ENCODE peak calls at places on chromosomes 7 and 10, in four cellular contexts. D is lower leg skin, G is PC-9, H is RWPE1. C is an unnamed sample.

GRCh38 chr10:55374917-55375316 is 573.9 kb upstream of the PCDH15 start:
- DNase-seq in G (no peak), D (no peak), H (no peak), C (no peak)

GRCh38 chr10:131802991-131803390 is 97.8 kb upstream of the PPP2R2D start:
- DNase-seq in H (no peak), G (no peak), D (no peak), C (no peak)

GRCh38 chr10:107169516-107169915 is 5.0 kb upstream of the SORCS1 start:
- DNase-seq in G (no peak), D (no peak), H (no peak), C (no peak)

GRCh38 chr10:850093-850492 is 81.4 kb downstream of the LARP4B start:
- DNase-seq in G (no peak), H (no peak), D (no peak), C (no peak)

GRCh38 chr10:4242561-4243035 is 457.6 kb upstream of the KLF6 start:
- DNase-seq in H (no peak), D (no peak), G (peak; percentile 40), C (peak; percentile 91)

GRCh38 chr7:2838873-2839578 is 5.1 kb downstream of the GNA12 start:
- DNase-seq in G (no peak), D (no peak), H (no peak), C (no peak)

GRCh38 chr7:151178236-151178635 is 8.8 kb downstream of the ASB10 start:
- DNase-seq in G (no peak), D (no peak), H (no peak), C (no peak)

GRCh38 chr10:76000550-76000949 is 569.1 kb downstream of the LRMDA start:
- DNase-seq in H (no peak), D (no peak), G (no peak), C (no peak)

GRCh38 chr10:119298788-119299187 is 91.4 kb downstream of the GRK5 start:
- DNase-seq in H (no peak), D (no peak), G (no peak), C (no peak)

GRCh38 chr10:49519717-49520116 is 19.2 kb downstream of the ERCC6 start:
- DNase-seq in H (no peak), G (no peak), D (no peak), C (no peak)

GRCh38 chr10:126598009-126598408 is 72.5 kb downstream of the C10orf90 start:
- DNase-seq in D (no peak), H (peak; percentile 54), G (peak; percentile 46), C (peak; percentile 47)

GRCh38 chr7:25382869-25383268 is 154.6 kb upstream of the NPVF start:
- DNase-seq in G (no peak), D (no peak), H (no peak), C (no peak)

DNA sequence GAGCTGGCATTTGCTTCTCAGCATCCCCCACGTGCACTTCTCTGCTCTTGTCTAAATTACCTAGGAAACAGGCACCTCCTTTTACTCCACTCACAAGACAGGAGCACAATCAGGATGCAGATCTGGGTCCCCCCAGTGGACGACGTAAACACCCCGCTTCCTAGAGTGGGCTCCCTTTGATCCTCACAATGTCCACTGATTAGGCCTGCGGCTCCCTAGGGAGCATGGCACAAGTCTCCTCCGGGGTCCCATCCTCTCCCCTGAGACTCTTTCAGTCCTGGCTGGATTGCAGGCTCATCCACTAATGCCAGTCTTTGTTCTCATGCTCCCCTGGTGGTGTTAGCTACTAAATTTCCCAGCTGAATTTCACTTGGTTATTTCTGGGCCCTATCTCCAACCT is 98.3 kb downstream of the GLI3 start:
- DNase-seq in H (no peak), D (no peak), G (no peak), C (no peak)
- TF ChIP-seq CTCF in H (no peak), D (no peak), G (no peak), C (no peak)

DNA sequence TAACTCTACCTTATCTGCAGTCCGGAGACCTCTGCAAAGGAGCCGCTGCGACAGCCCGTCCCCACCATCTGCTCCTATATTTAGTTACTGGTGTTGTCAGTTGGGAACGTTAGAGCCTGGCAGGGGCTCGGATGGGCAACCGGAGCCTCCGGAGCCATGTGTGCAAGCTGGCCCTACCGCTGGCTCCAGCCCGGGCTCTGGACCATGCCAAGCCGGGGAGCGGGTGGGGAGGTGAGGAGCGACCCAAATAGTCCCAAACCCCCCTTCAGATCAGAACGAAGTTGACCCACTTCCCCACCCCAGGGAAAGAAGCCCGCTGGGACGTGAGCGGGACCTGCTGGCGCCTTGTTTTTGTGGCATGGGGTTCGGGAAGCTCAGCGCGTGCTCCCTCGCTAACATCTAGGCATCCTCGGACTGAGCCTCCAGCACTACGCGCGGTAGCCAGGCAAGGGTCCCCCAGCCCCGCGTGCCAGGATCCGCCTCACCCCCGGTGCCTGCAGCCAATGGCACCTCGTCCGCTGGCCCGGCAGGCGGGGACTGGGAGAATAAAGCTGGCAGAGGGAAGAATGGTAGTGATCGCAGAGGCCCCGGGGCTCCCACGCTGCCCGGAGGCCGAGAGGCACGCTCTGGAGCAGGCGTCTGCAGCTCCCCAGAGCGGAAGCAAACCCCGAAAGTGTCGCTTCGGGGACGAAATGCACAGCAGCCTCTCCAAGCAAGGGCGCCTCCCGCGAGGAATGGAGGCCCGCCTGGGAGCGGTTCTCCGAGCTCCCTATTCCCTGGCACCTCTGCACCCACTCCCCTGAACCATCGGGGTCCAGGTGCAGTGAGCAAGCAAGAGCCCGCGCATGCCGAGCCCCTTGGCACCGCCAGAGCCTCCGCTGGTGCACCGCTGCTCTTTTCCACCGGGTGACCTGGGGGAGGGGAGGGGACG is 669 bp downstream of the LRRC20 start:
- DNase-seq in G (peak; percentile 52), D (no peak), H (peak; percentile 48), C (peak; percentile 19)
- TF ChIP-seq CTCF in G (no peak), D (no peak), H (no peak), C (no peak)

GRCh38 chr7:128352138-128352537 is 8.4 kb upstream of the RBM28 start:
- DNase-seq in D (no peak), H (no peak), G (no peak), C (no peak)
- TF ChIP-seq CTCF in D (no peak), H (peak; percentile 74), G (no peak), C (peak; percentile 32)

GRCh38 chr7:17155529-17155928 is 142.9 kb upstream of the AHR start:
- DNase-seq in H (no peak), G (no peak), D (no peak), C (no peak)

GRCh38 chr7:17159500-17160037 is 138.9 kb upstream of the AHR start:
- DNase-seq in G (no peak), D (no peak), H (no peak), C (no peak)

GRCh38 chr7:17153571-17153970 is 144.9 kb upstream of the AHR start:
- DNase-seq in D (no peak), G (no peak), H (no peak), C (no peak)

GRCh38 chr7:17152698-17153097 is 145.8 kb upstream of the AHR start:
- DNase-seq in D (no peak), G (no peak), H (no peak), C (no peak)

DNA sequence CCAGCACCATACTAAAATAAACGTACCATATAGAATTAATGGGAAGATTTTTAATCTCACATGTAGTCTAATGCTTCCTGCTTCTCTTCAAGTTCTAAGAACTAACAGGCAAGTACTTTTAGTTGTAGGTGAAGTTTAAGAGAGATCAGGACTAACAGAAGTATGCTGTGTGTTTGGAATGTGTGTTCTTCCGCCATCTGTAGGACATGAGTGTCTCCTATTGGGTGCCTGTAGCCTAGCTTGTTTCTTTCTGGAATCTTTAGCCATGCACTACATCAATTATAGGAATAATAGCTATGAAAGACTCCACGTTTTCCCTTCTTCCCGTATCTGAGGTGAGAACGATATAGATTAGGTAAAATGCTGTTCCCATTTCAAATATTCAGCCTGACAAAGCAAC is 140.2 kb upstream of the AHR start:
- DNase-seq in D (no peak), G (no peak), H (no peak), C (no peak)
- TF ChIP-seq CTCF in D (no peak), G (no peak), H (no peak), C (no peak)

DNA sequence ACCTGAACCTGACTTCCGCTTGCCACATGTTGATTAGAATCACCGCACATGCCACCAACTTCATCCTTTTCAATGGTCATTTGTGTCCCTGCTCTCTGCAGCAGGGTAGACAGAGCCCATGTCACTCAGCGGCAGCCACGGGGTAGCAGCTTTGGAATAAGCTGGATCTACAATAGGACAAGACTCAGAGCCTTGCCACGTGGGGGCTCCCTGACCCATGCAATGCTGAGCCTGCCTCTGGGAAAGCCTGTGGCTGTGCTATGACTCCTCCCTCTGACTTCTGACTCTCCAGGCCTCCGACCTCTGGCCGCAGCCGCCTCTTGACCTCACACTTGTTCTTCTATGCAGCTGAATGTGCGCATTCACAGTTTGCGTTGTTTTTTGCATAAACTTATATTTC is 197.8 kb upstream of the MKI67 start:
- DNase-seq in G (no peak), H (no peak), D (no peak), C (no peak)
- TF ChIP-seq CTCF in G (no peak), H (no peak), D (no peak), C (no peak)

GRCh38 chr10:82383350-82383749 is 508.4 kb downstream of the NRG3 start:
- DNase-seq in G (no peak), D (no peak), H (no peak), C (no peak)

GRCh38 chr10:82378146-82378545 is 503.2 kb downstream of the NRG3 start:
- DNase-seq in D (no peak), G (no peak), H (no peak), C (peak; percentile 28)

GRCh38 chr10:82377608-82378007 is 502.6 kb downstream of the NRG3 start:
- DNase-seq in D (no peak), G (no peak), H (no peak), C (peak; percentile 1)
- TF ChIP-seq CTCF in D (no peak), G (peak; percentile 48), H (no peak), C (no peak)